ENCODE peak calls at places on chromosomes 12 and 14, in eight cellular contexts. M, K, F, W, R, S, I and P are unnamed samples.

GRCh38 chr12:12398026-12398859 is 41.4 kb downstream of the BORCS5 start:
- ATAC-seq in M (peak; percentile 86), K (no peak), F (peak; percentile 33), W (peak; percentile 89), R (no peak), S (no peak), I (peak; percentile 53), P (peak; percentile 97)

GRCh38 chr14:102487204-102487577 is 22.4 kb downstream of the ANKRD9 start:
- ATAC-seq in M (no peak), K (no peak), F (no peak), W (no peak), R (no peak), S (no peak), I (no peak), P (no peak)

GRCh38 chr12:32534698-32535097 is 135.3 kb downstream of the FGD4 start:
- ATAC-seq in M (no peak), K (no peak), F (no peak), W (no peak), R (no peak), S (no peak), I (no peak), P (no peak)

GRCh38 chr14:77848031-77848430 is 48.1 kb downstream of the ADCK1 start:
- ATAC-seq in M (no peak), K (no peak), F (no peak), W (no peak), R (no peak), S (no peak), I (no peak), P (no peak)

GRCh38 chr12:50203691-50204090 is 36.5 kb upstream of the CERS5 start:
- ATAC-seq in M (no peak), K (no peak), F (no peak), W (no peak), R (no peak), S (no peak), I (no peak), P (no peak)

GRCh38 chr12:95790912-95791849 is 617 bp upstream of the NTN4 start:
- ATAC-seq in M (peak; percentile 60), K (peak; percentile 55), F (peak; percentile 16), W (peak; percentile 57), R (peak; percentile 65), S (no peak), I (peak; percentile 49), P (peak; percentile 52)

GRCh38 chr14:102931580-102932285 is 9.3 kb downstream of the AMN start:
- ATAC-seq in M (no peak), K (no peak), F (no peak), W (no peak), R (no peak), S (no peak), I (peak; percentile 3), P (no peak)

GRCh38 chr12:127774828-127775227 is 492.1 kb upstream of the TMEM132C start:
- ATAC-seq in M (no peak), K (no peak), F (no peak), W (no peak), R (no peak), S (no peak), I (no peak), P (no peak)

GRCh38 chr12:68159681-68160304 is at the start of gene IFNG:
- ATAC-seq in M (no peak), K (peak; percentile 52), F (no peak), W (no peak), R (peak; percentile 70), S (no peak), I (no peak), P (no peak)

GRCh38 chr14:61360796-61361526 is 39.6 kb downstream of the PRKCH start:
- ATAC-seq in M (no peak), K (peak; percentile 60), F (no peak), W (no peak), R (peak; percentile 30), S (no peak), I (no peak), P (no peak)

GRCh38 chr12:121992059-121992879 is 29.4 kb upstream of the BCL7A start:
- ATAC-seq in M (peak; percentile 95), K (peak; percentile 99), F (no peak), W (peak; percentile 86), R (peak; percentile 34), S (no peak), I (no peak), P (no peak)

GRCh38 chr12:6120796-6121473 is 3.5 kb downstream of the VWF start:
- ATAC-seq in M (no peak), K (no peak), F (no peak), W (no peak), R (no peak), S (no peak), I (no peak), P (no peak)

GRCh38 chr12:42976122-42976521 is 386.6 kb upstream of the PRICKLE1 start:
- ATAC-seq in M (no peak), K (no peak), F (no peak), W (no peak), R (no peak), S (no peak), I (no peak), P (no peak)

GRCh38 chr12:112340983-112341840 is 41.0 kb downstream of the HECTD4 start:
- ATAC-seq in M (no peak), K (no peak), F (no peak), W (peak; percentile 50), R (no peak), S (no peak), I (no peak), P (no peak)

GRCh38 chr14:22918519-22918808 is 485 bp downstream of the RBM23 start:
- ATAC-seq in M (peak; percentile 11), K (peak; percentile 8), F (peak; percentile 14), W (peak; percentile 17), R (no peak), S (peak; percentile 12), I (no peak), P (no peak)

GRCh38 chr14:32991706-32992105 is 53.0 kb downstream of the NPAS3 start:
- ATAC-seq in M (no peak), K (no peak), F (no peak), W (no peak), R (no peak), S (no peak), I (no peak), P (no peak)

GRCh38 chr12:90298289-90298948 is 589.8 kb upstream of the ATP2B1 start:
- ATAC-seq in M (no peak), K (no peak), F (no peak), W (no peak), R (no peak), S (no peak), I (no peak), P (no peak)

GRCh38 chr12:67394600-67394999 is 125.4 kb downstream of the CAND1 start:
- ATAC-seq in M (peak; percentile 67), K (no peak), F (peak; percentile 79), W (peak; percentile 57), R (no peak), S (peak; percentile 69), I (no peak), P (peak; percentile 79)

GRCh38 chr12:96882862-96883261 is 24.2 kb upstream of the NEDD1 start:
- ATAC-seq in M (no peak), K (no peak), F (no peak), W (peak; percentile 29), R (no peak), S (no peak), I (no peak), P (no peak)

GRCh38 chr12:110251381-110251780 is 29.7 kb upstream of the ATP2A2 start:
- ATAC-seq in M (no peak), K (no peak), F (no peak), W (no peak), R (no peak), S (no peak), I (no peak), P (no peak)
- TF ChIP-seq CTCF in M (no peak), K (no peak), F (no peak), W (no peak), R (no peak), S (no peak), I (no peak), P (no peak)

DNA sequence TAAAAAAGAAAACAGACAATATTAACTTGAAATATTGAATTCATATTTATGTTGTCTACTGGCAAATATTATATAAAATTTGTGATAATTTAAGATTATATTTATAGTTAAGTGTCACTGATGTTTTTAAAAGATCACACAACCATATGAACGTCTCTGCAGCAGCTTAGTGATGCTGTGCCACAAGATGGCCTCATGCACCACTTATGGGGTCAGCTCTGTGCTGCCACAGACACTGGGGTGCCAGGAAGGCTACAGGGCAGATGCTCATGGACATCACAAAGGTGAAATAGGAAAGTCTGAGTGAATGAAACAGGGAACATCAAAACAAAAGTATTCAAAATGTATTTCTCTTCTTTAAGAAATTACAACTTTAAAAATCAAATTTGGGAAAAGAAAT is 13.1 kb downstream of the ATXN3 start:
- ATAC-seq in M (no peak), K (peak; percentile 47), F (peak; percentile 56), W (no peak), R (no peak), S (peak; percentile 39), I (peak; percentile 57), P (no peak)
- TF ChIP-seq CTCF in M (peak; percentile 19), K (no peak), F (peak; percentile 67), W (no peak), R (no peak), S (no peak), I (peak; percentile 13), P (no peak)

GRCh38 chr14:100282083-100282350 is 24.2 kb downstream of the SLC25A29 start:
- ATAC-seq in M (no peak), K (no peak), F (no peak), W (no peak), R (no peak), S (no peak), I (no peak), P (no peak)

GRCh38 chr14:100281286-100282082 is 24.8 kb downstream of the SLC25A29 start:
- ATAC-seq in M (peak; percentile 48), K (no peak), F (peak; percentile 5), W (peak; percentile 20), R (no peak), S (no peak), I (no peak), P (no peak)

GRCh38 chr14:100279133-100279532 is 27.1 kb downstream of the SLC25A29 start:
- ATAC-seq in M (no peak), K (no peak), F (no peak), W (no peak), R (no peak), S (no peak), I (no peak), P (no peak)

GRCh38 chr14:100279563-100279962 is 26.7 kb downstream of the SLC25A29 start:
- ATAC-seq in M (no peak), K (no peak), F (peak; percentile 10), W (no peak), R (no peak), S (no peak), I (no peak), P (no peak)

GRCh38 chr14:100278702-100279101 is 27.5 kb downstream of the SLC25A29 start:
- ATAC-seq in M (peak; percentile 72), K (peak; percentile 46), F (no peak), W (peak; percentile 75), R (peak; percentile 71), S (no peak), I (no peak), P (no peak)
- TF ChIP-seq CTCF in M (peak; percentile 16), K (no peak), F (no peak), W (no peak), R (no peak), S (no peak), I (no peak), P (no peak)

GRCh38 chr12:57521475-57522018 is 1.1 kb upstream of the MBD6 start:
- ATAC-seq in M (no peak), K (no peak), F (peak; percentile 7), W (peak; percentile 2), R (no peak), S (peak; percentile 12), I (no peak), P (no peak)
- TF ChIP-seq CTCF in M (no peak), K (no peak), F (peak; percentile 41), W (no peak), R (no peak), S (peak; percentile 34), I (no peak), P (no peak)